ENCODE peak calls at places on chromosomes 11 and 22, in ten cellular contexts. S is breast epithelium, A is MM.1S, D is HL-60, U is cardiac fibroblast, E is OCI-LY7, M is A549, F is psoas muscle, Z is RWPE2, T is osteoblast. G is an unnamed sample.

GRCh38 chr11:34850339-34850738 is 65.8 kb downstream of the APIP start:
- DNase-seq in S (no peak), A (no peak), D (no peak), U (no peak), E (no peak), M (no peak), F (no peak), Z (no peak), T (no peak), G (no peak)

GRCh38 chr11:61959678-61960077 is 7.8 kb downstream of the FTH1 start:
- DNase-seq in S (no peak), A (no peak), D (no peak), U (no peak), E (no peak), M (no peak), F (no peak), Z (no peak), T (no peak), G (no peak)

GRCh38 chr11:25876456-25876965 is 455.4 kb upstream of the ANO3 start:
- DNase-seq in S (no peak), A (no peak), D (no peak), U (no peak), E (no peak), M (no peak), F (no peak), Z (no peak), T (no peak), G (no peak)

GRCh38 chr11:69321877-69322350 is 28.0 kb downstream of the MYEOV start:
- DNase-seq in S (no peak), A (no peak), D (no peak), U (peak), E (no peak), M (no peak), F (no peak), Z (peak), T (peak), G (no peak)

GRCh38 chr11:94735907-94736306 is 32.2 kb upstream of the AMOTL1 start:
- DNase-seq in S (no peak), A (no peak), D (no peak), U (no peak), E (no peak), M (no peak), F (no peak), Z (no peak), T (no peak), G (no peak)

GRCh38 chr11:120229451-120230424 is 10.2 kb upstream of the POU2F3 start:
- DNase-seq in S (no peak), A (peak), D (no peak), U (no peak), E (peak), M (no peak), F (no peak), Z (no peak), T (peak), G (no peak)

GRCh38 chr11:58905141-58905715 is 34.1 kb upstream of the GLYATL1 start:
- DNase-seq in S (no peak), A (no peak), D (no peak), U (peak), E (no peak), M (no peak), F (peak), Z (no peak), T (peak), G (no peak)

GRCh38 chr11:58615556-58615955 is 6.9 kb upstream of the CNTF start:
- DNase-seq in S (no peak), A (no peak), D (no peak), U (no peak), E (no peak), M (no peak), F (no peak), Z (no peak), T (no peak), G (no peak)

GRCh38 chr11:47905358-47906059 is 57.4 kb upstream of the NUP160 start:
- DNase-seq in S (no peak), A (no peak), D (no peak), U (peak), E (peak), M (no peak), F (no peak), Z (no peak), T (peak), G (no peak)

GRCh38 chr11:44550123-44550522 is 15.3 kb upstream of the CD82 start:
- DNase-seq in S (no peak), A (no peak), D (no peak), U (no peak), E (no peak), M (no peak), F (no peak), Z (no peak), T (no peak), G (no peak)

GRCh38 chr11:57487920-57488319 is 27.6 kb downstream of the SLC43A1 start:
- DNase-seq in S (no peak), A (no peak), D (no peak), U (no peak), E (no peak), M (no peak), F (no peak), Z (no peak), T (peak), G (no peak)

GRCh38 chr22:20530368-20531153 is 23.2 kb downstream of the MED15 start:
- DNase-seq in S (no peak), A (no peak), D (no peak), U (no peak), E (no peak), M (peak), F (peak), Z (peak), T (peak), G (no peak)

GRCh38 chr11:17979770-17980371 is 33.0 kb downstream of the SERGEF start:
- DNase-seq in S (no peak), A (peak), D (no peak), U (peak), E (peak), M (peak), F (no peak), Z (no peak), T (no peak), G (no peak)

GRCh38 chr22:50416996-50417395 is 57.8 kb downstream of the SBF1 start:
- DNase-seq in S (no peak), A (no peak), D (no peak), U (no peak), E (no peak), M (no peak), F (no peak), Z (no peak), T (peak), G (no peak)

GRCh38 chr11:86395061-86395551 is 20.4 kb downstream of the CCDC81 start:
- DNase-seq in S (no peak), A (no peak), D (no peak), U (no peak), E (no peak), M (no peak), F (no peak), Z (no peak), T (no peak), G (no peak)

GRCh38 chr11:41612415-41612814 is 153.0 kb upstream of the LRRC4C start:
- DNase-seq in S (no peak), A (no peak), D (no peak), U (peak), E (no peak), M (no peak), F (no peak), Z (no peak), T (no peak), G (no peak)

GRCh38 chr22:47967841-47968240 is 1205.4 kb downstream of the TBC1D22A start:
- DNase-seq in S (no peak), A (no peak), D (no peak), U (no peak), E (no peak), M (no peak), F (no peak), Z (no peak), T (no peak), G (no peak)

GRCh38 chr22:22408731-22409696 is 99.5 kb downstream of the ZNF280B start:
- DNase-seq in S (no peak), A (peak), D (no peak), U (peak), E (peak), M (peak), F (no peak), Z (no peak), T (no peak), G (no peak)

GRCh38 chr11:105838668-105839403 is 183.2 kb downstream of the MSANTD4 start:
- DNase-seq in S (no peak), A (no peak), D (no peak), U (no peak), E (no peak), M (no peak), F (no peak), Z (no peak), T (peak), G (no peak)

GRCh38 chr11:108009497-108010360 is 1.0 kb downstream of the CUL5 start:
- DNase-seq in S (peak), A (no peak), D (no peak), U (peak), E (peak), M (no peak), F (no peak), Z (no peak), T (peak), G (no peak)

GRCh38 chr11:10139656-10140055 is 154.4 kb downstream of the SBF2 start:
- DNase-seq in S (no peak), A (no peak), D (no peak), U (peak), E (no peak), M (no peak), F (no peak), Z (no peak), T (peak), G (no peak)

GRCh38 chr22:32628626-32629587 is 154.3 kb downstream of the FBXO7 start:
- DNase-seq in S (no peak), A (peak), D (no peak), U (peak), E (no peak), M (no peak), F (no peak), Z (no peak), T (no peak), G (no peak)

GRCh38 chr11:123371506-123372297 is 58.4 kb upstream of the GRAMD1B start:
- DNase-seq in S (no peak), A (no peak), D (no peak), U (no peak), E (no peak), M (no peak), F (no peak), Z (no peak), T (no peak), G (no peak)

GRCh38 chr22:29070490-29070889 is 2.3 kb upstream of the KREMEN1 start:
- DNase-seq in S (no peak), A (no peak), D (no peak), U (no peak), E (no peak), M (no peak), F (no peak), Z (no peak), T (no peak), G (no peak)

DNA sequence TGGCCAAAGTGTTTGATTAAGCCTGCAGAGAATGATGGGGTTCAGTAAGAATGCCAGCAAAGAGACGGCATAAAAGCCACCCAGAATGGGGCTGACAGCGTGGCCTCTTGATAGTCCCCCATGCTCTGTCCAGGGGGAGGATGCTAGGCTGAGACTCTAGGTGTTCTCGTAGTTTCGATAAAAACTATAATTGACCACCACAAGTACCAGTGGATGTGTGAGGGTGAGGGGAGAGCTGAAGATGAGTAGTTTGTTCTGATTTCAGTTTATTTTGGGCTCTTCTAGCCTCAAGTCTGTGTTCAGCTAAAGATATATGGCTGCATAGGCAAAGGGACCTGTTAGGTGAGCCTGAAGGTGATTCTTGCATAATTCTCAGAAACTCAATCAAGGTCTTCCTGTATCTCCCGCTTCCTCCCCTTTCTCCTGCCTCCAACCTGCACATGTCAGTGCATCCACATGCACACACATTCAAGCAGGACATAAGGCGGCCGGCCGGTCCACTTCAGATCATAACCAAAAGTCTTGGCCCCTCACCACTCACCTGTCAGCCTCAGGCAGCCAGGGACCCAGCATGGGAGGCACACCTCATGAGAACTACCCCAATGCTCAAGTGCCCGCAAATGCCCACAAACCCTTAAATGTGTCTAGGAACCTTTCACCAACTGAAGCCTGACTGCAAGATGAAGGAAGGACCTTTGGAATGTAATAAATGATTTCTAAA is 31.2 kb downstream of the FLI1 start:
- DNase-seq in S (no peak), A (peak), D (no peak), U (no peak), E (no peak), M (no peak), F (no peak), Z (no peak), T (no peak), G (no peak)
- H3K4me3 ChIP-seq in S (no peak), A (peak), D (no peak), U (no peak), E (peak), M (no peak), F (no peak), Z (no peak), T (no peak), G (peak)

GRCh38 chr11:110249066-110249465 is 47.3 kb downstream of the RDX start:
- DNase-seq in S (no peak), A (no peak), D (no peak), U (peak), E (no peak), M (no peak), F (no peak), Z (no peak), T (peak), G (no peak)
- TF ChIP-seq CTCF in S (no peak), A (no peak), D (no peak), U (no peak), E (peak), M (peak), F (peak), Z (peak), T (peak), G (peak)

DNA sequence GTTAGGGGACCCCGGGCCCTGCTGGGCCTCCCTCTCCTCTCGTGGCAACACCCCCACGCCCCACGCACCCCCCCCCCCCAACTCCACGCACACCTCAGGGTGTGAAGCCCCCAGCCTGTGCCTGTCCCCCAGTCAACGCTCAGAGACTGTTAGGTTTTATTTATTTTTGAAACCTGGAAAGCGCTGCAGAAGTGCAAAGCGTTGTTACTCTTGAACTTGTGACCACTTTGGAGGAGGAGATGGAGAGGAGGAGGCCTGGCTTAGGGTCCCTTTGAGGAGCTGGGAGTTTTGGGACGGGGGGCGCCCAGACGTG is 929 bp downstream of the PIK3IP1 start:
- DNase-seq in S (no peak), A (peak), D (no peak), U (no peak), E (no peak), M (no peak), F (no peak), Z (no peak), T (no peak), G (no peak)
- H3K4me3 ChIP-seq in S (peak), A (peak), D (peak), U (peak), E (peak), M (peak), F (peak), Z (peak), T (peak), G (peak)

GRCh38 chr11:2414616-2415015 is 14.1 kb downstream of the TSSC4 start:
- DNase-seq in S (no peak), A (no peak), D (no peak), U (no peak), E (no peak), M (no peak), F (no peak), Z (no peak), T (no peak), G (no peak)
- TF ChIP-seq CTCF in S (no peak), A (no peak), D (no peak), U (no peak), E (no peak), M (no peak), F (no peak), Z (no peak), T (no peak), G (no peak)